ENCODE peak calls at places on chromosome 11, in four cellular contexts. One of them, this sample, is unnamed.
A peak's percentile ranks its signal among the peaks of the same experiment; 100 is the strongest.

GRCh38 chr11:19951558-19952083 is 208.7 kb downstream of the DBX1 start:
- DNase-seq in activated CD4-positive, CD25-positive, alpha-beta regulatory T cell: no peak
- DNase-seq in SW 1271: no peak
- DNase-seq in PC-9: no peak
- DNase-seq in this sample: peak; percentile 93

GRCh38 chr11:61361237-61361636 is 445 bp downstream of the CYB561A3 start:
- DNase-seq in activated CD4-positive, CD25-positive, alpha-beta regulatory T cell: no peak
- DNase-seq in SW 1271: no peak
- DNase-seq in PC-9: peak; percentile 11
- DNase-seq in this sample: peak; percentile 16

GRCh38 chr11:70203749-70204465 is 811 bp downstream of the FADD start:
- DNase-seq in activated CD4-positive, CD25-positive, alpha-beta regulatory T cell: peak; percentile 79
- DNase-seq in SW 1271: peak; percentile 66
- DNase-seq in PC-9: peak; percentile 78
- DNase-seq in this sample: peak; percentile 81

GRCh38 chr11:119573858-119574257 is 150.9 kb upstream of the THY1 start:
- DNase-seq in activated CD4-positive, CD25-positive, alpha-beta regulatory T cell: no peak
- DNase-seq in SW 1271: no peak
- DNase-seq in PC-9: no peak
- DNase-seq in this sample: no peak

GRCh38 chr11:84316866-84317560 is 1030.8 kb upstream of the CCDC90B start:
- DNase-seq in activated CD4-positive, CD25-positive, alpha-beta regulatory T cell: no peak
- DNase-seq in SW 1271: no peak
- DNase-seq in PC-9: no peak
- DNase-seq in this sample: no peak

GRCh38 chr11:129721685-129722084 is 94.0 kb upstream of the TMEM45B start:
- DNase-seq in activated CD4-positive, CD25-positive, alpha-beta regulatory T cell: no peak
- DNase-seq in SW 1271: no peak
- DNase-seq in PC-9: no peak
- DNase-seq in this sample: no peak

GRCh38 chr11:121337078-121337477 is 44.5 kb downstream of the SC5D start:
- DNase-seq in activated CD4-positive, CD25-positive, alpha-beta regulatory T cell: no peak
- DNase-seq in SW 1271: no peak
- DNase-seq in PC-9: no peak
- DNase-seq in this sample: no peak

GRCh38 chr11:63779044-63779443 is 10.5 kb upstream of the ZFTA start:
- DNase-seq in activated CD4-positive, CD25-positive, alpha-beta regulatory T cell: no peak
- DNase-seq in SW 1271: no peak
- DNase-seq in PC-9: no peak
- DNase-seq in this sample: peak; percentile 67

GRCh38 chr11:74932169-74932568 is 16.7 kb downstream of the XRRA1 start:
- DNase-seq in activated CD4-positive, CD25-positive, alpha-beta regulatory T cell: no peak
- DNase-seq in SW 1271: no peak
- DNase-seq in PC-9: no peak
- DNase-seq in this sample: no peak

GRCh38 chr11:77252555-77253270 is 48.8 kb downstream of the GDPD4 start:
- DNase-seq in activated CD4-positive, CD25-positive, alpha-beta regulatory T cell: no peak
- DNase-seq in SW 1271: no peak
- DNase-seq in PC-9: no peak
- DNase-seq in this sample: no peak

GRCh38 chr11:86934263-86934932 is 20.8 kb downstream of the FZD4 start:
- DNase-seq in activated CD4-positive, CD25-positive, alpha-beta regulatory T cell: no peak
- DNase-seq in SW 1271: no peak
- DNase-seq in PC-9: no peak
- DNase-seq in this sample: no peak

GRCh38 chr11:1194231-1194976 is 28.5 kb upstream of the MUC5B start:
- DNase-seq in activated CD4-positive, CD25-positive, alpha-beta regulatory T cell: no peak
- DNase-seq in SW 1271: no peak
- DNase-seq in PC-9: no peak
- DNase-seq in this sample: no peak

GRCh38 chr11:64916040-64916847 is 765 bp downstream of the ATG2A start:
- DNase-seq in activated CD4-positive, CD25-positive, alpha-beta regulatory T cell: no peak
- DNase-seq in SW 1271: peak; percentile 44
- DNase-seq in PC-9: peak; percentile 71
- DNase-seq in this sample: peak; percentile 48

GRCh38 chr11:131025421-131026126 is 109.3 kb upstream of the SNX19 start:
- DNase-seq in activated CD4-positive, CD25-positive, alpha-beta regulatory T cell: no peak
- DNase-seq in SW 1271: no peak
- DNase-seq in PC-9: no peak
- DNase-seq in this sample: no peak

GRCh38 chr11:112113539-112114457 is 27.1 kb downstream of the SDHD start:
- DNase-seq in activated CD4-positive, CD25-positive, alpha-beta regulatory T cell: no peak
- DNase-seq in SW 1271: peak; percentile 58
- DNase-seq in PC-9: peak; percentile 5
- DNase-seq in this sample: no peak

GRCh38 chr11:721347-721912 is 15.4 kb downstream of the EPS8L2 start:
- DNase-seq in activated CD4-positive, CD25-positive, alpha-beta regulatory T cell: no peak
- DNase-seq in SW 1271: no peak
- DNase-seq in PC-9: no peak
- DNase-seq in this sample: no peak